ENCODE peak calls at places on chromosomes 7 and 10, in ten cellular contexts. E is stimulated activated CD4-positive, alpha-beta T cell treated with anti-CD3 and anti-CD28 coated beads, Interleukin-12 subunit alpha, Interleukin-12 subunit beta, amount 100 ng/mL, for 4 hours; D is neuronal stem cell; F is NCI-H2081; O is lung; Z is thoracic aorta; X is activated naive CD4-positive, alpha-beta T cell treated with anti-CD3 and anti-CD28 coated beads, Interleukin-2, amount 50 U/mL, for 16 hours; L is T-helper 2 cell; S is NCI-H460; N is foreskin keratinocyte. V is an unnamed sample.

GRCh38 chr10:86931872-86932271 is 25.5 kb downstream of the MMRN2 start:
- DNase-seq in E (no peak), D (no peak), F (no peak), O (no peak), Z (no peak), X (no peak), L (no peak), S (no peak), N (no peak), V (no peak)

GRCh38 chr7:137742051-137742450 is 104.7 kb downstream of the DGKI start:
- DNase-seq in E (no peak), D (no peak), F (no peak), O (no peak), Z (no peak), X (no peak), L (no peak), S (no peak), N (no peak), V (no peak)

GRCh38 chr10:110239892-110240291 is 32.5 kb downstream of the MXI1 start:
- DNase-seq in E (no peak), D (no peak), F (no peak), O (no peak), Z (no peak), X (no peak), L (no peak), S (no peak), N (no peak), V (no peak)

GRCh38 chr7:131830681-131831080 is 274.3 kb upstream of the PODXL start:
- DNase-seq in E (no peak), D (no peak), F (no peak), O (no peak), Z (no peak), X (no peak), L (no peak), S (no peak), N (no peak), V (peak; percentile 79)

GRCh38 chr10:118238573-118239240 is 103.4 kb downstream of the FAM204A start:
- DNase-seq in E (no peak), D (no peak), F (no peak), O (no peak), Z (no peak), X (no peak), L (no peak), S (peak; percentile 4), N (no peak), V (no peak)

GRCh38 chr7:137717811-137718271 is 128.9 kb downstream of the DGKI start:
- DNase-seq in E (no peak), D (peak; percentile 61), F (no peak), O (no peak), Z (no peak), X (no peak), L (no peak), S (no peak), N (no peak), V (no peak)

GRCh38 chr10:100038561-100039071 is 28.9 kb upstream of the DNMBP start:
- DNase-seq in E (no peak), D (no peak), F (no peak), O (no peak), Z (no peak), X (no peak), L (no peak), S (no peak), N (no peak), V (no peak)

GRCh38 chr10:49387029-49387428 is 8.9 kb downstream of the DRGX start:
- DNase-seq in E (no peak), D (no peak), F (no peak), O (no peak), Z (no peak), X (no peak), L (no peak), S (no peak), N (peak; percentile 81), V (peak; percentile 32)

GRCh38 chr10:79131730-79132644 is 63.2 kb downstream of the ZMIZ1 start:
- DNase-seq in E (no peak), D (no peak), F (no peak), O (no peak), Z (no peak), X (no peak), L (no peak), S (no peak), N (no peak), V (no peak)

GRCh38 chr7:107372298-107372697 is 97.6 kb upstream of the GPR22 start:
- DNase-seq in E (no peak), D (no peak), F (no peak), O (no peak), Z (no peak), X (no peak), L (no peak), S (no peak), N (peak; percentile 19), V (no peak)

GRCh38 chr7:77455334-77455733 is 39.2 kb upstream of the GSAP start:
- DNase-seq in E (no peak), D (no peak), F (no peak), O (no peak), Z (no peak), X (no peak), L (no peak), S (no peak), N (peak; percentile 33), V (peak; percentile 96)

GRCh38 chr7:66371096-66371824 is 166.1 kb downstream of the TPST1 start:
- DNase-seq in E (no peak), D (no peak), F (no peak), O (no peak), Z (no peak), X (no peak), L (no peak), S (no peak), N (no peak), V (no peak)

GRCh38 chr7:71626206-71626605 is 494.3 kb downstream of the GALNT17 start:
- DNase-seq in E (no peak), D (no peak), F (no peak), O (no peak), Z (no peak), X (no peak), L (no peak), S (no peak), N (peak; percentile 32), V (peak; percentile 13)

GRCh38 chr10:94327649-94328048 is 35.1 kb downstream of the NOC3L start:
- DNase-seq in E (no peak), D (no peak), F (no peak), O (no peak), Z (no peak), X (no peak), L (no peak), S (no peak), N (no peak), V (no peak)

GRCh38 chr7:142556745-142557144 is 192.5 kb upstream of the PRSS1 start:
- DNase-seq in E (no peak), D (no peak), F (no peak), O (peak; percentile 50), Z (no peak), X (no peak), L (no peak), S (peak; percentile 80), N (peak; percentile 91), V (peak; percentile 60)

GRCh38 chr10:1462994-1463633 is 274.2 kb downstream of the ADARB2 start:
- DNase-seq in E (no peak), D (no peak), F (no peak), O (no peak), Z (no peak), X (no peak), L (no peak), S (no peak), N (peak; percentile 42), V (no peak)

GRCh38 chr7:22667562-22668239 is 59.3 kb upstream of the IL6 start:
- DNase-seq in E (no peak), D (no peak), F (no peak), O (no peak), Z (no peak), X (no peak), L (no peak), S (no peak), N (peak; percentile 97), V (no peak)

GRCh38 chr7:14055813-14056212 is 66.3 kb upstream of the ETV1 start:
- DNase-seq in E (no peak), D (no peak), F (no peak), O (no peak), Z (no peak), X (no peak), L (no peak), S (no peak), N (no peak), V (no peak)

GRCh38 chr7:100476903-100477870 is 1.8 kb downstream of the TSC22D4 start:
- DNase-seq in E (peak; percentile 30), D (no peak), F (no peak), O (no peak), Z (no peak), X (peak; percentile 53), L (peak; percentile 31), S (no peak), N (no peak), V (no peak)

GRCh38 chr7:23117841-23118240 is 12.3 kb downstream of the KLHL7 start:
- DNase-seq in E (no peak), D (no peak), F (no peak), O (no peak), Z (no peak), X (no peak), L (no peak), S (no peak), N (no peak), V (no peak)

GRCh38 chr7:106358103-106358663 is 73.4 kb upstream of the NAMPT start:
- DNase-seq in E (no peak), D (no peak), F (no peak), O (no peak), Z (no peak), X (no peak), L (no peak), S (no peak), N (no peak), V (no peak)

GRCh38 chr10:59088912-59089573 is 87.4 kb upstream of the PHYHIPL start:
- DNase-seq in E (no peak), D (no peak), F (no peak), O (no peak), Z (no peak), X (no peak), L (no peak), S (no peak), N (no peak), V (no peak)

GRCh38 chr7:8321312-8321711 is 59.3 kb upstream of the ICA1 start:
- DNase-seq in E (no peak), D (no peak), F (no peak), O (no peak), Z (no peak), X (no peak), L (no peak), S (no peak), N (no peak), V (no peak)

GRCh38 chr7:134188311-134188710 is 61.2 kb downstream of the LRGUK start:
- DNase-seq in E (no peak), D (no peak), F (no peak), O (no peak), Z (no peak), X (no peak), L (no peak), S (no peak), N (peak; percentile 54), V (no peak)

V was measured in SJCRH30.